ENCODE peak calls at places on chromosomes 1 and 21, in four cellular contexts. X is GM12878, O is HepG2, V is K562. I is an unnamed sample.

GRCh38 chr1:19274636-19275035 is 13.9 kb downstream of the AKR7A3 start:
- DNase-seq in V (no peak), O (no peak), X (no peak), I (no peak)

GRCh38 chr1:48889088-48889487 is 112.4 kb upstream of the BEND5 start:
- DNase-seq in X (no peak), O (no peak), V (no peak), I (no peak)

GRCh38 chr1:22418852-22419480 is 32.7 kb upstream of the ZBTB40 start:
- DNase-seq in O (no peak), V (no peak), X (peak), I (no peak)

GRCh38 chr1:54986532-54986931 is 6.1 kb downstream of the TMEM61 start:
- DNase-seq in O (no peak), X (no peak), V (no peak), I (no peak)

GRCh38 chr1:77322061-77322900 is 40.5 kb downstream of the AK5 start:
- DNase-seq in X (no peak), O (peak), V (peak), I (no peak)

GRCh38 chr1:54950361-54951163 is 29.9 kb upstream of the TMEM61 start:
- DNase-seq in X (peak), O (peak), V (peak), I (peak)

GRCh38 chr1:218363141-218363540 is 18.0 kb downstream of the TGFB2 start:
- DNase-seq in V (no peak), O (no peak), X (no peak), I (no peak)

GRCh38 chr1:202014060-202014459 is 3.7 kb downstream of the ELF3 start:
- DNase-seq in V (no peak), O (no peak), X (no peak), I (no peak)

GRCh38 chr1:9890224-9890731 is 19.8 kb downstream of the CTNNBIP1 start:
- DNase-seq in X (no peak), V (no peak), O (no peak), I (no peak)

GRCh38 chr1:3611170-3612019 is at the start of gene MEGF6:
- DNase-seq in O (peak), X (no peak), V (peak), I (peak)

GRCh38 chr1:47324682-47325081 is 8.9 kb upstream of the CMPK1 start:
- DNase-seq in X (no peak), V (no peak), O (no peak), I (no peak)

GRCh38 chr1:48870596-48870995 is 93.9 kb upstream of the BEND5 start:
- DNase-seq in X (no peak), V (no peak), O (no peak), I (peak)

GRCh38 chr1:19737413-19737812 is 62.3 kb downstream of the TMCO4 start:
- DNase-seq in X (no peak), V (no peak), O (no peak), I (no peak)

GRCh38 chr1:21590116-21590905 is 78.8 kb downstream of the RAP1GAP start:
- DNase-seq in X (no peak), O (no peak), V (no peak), I (no peak)

GRCh38 chr1:83929184-83929583 is 69.7 kb downstream of the TTLL7 start:
- DNase-seq in X (no peak), V (no peak), O (no peak), I (no peak)

GRCh38 chr1:16727190-16728111 is 12.9 kb upstream of the RNU1-4 start:
- DNase-seq in V (peak), O (peak), X (peak), I (peak)

GRCh38 chr1:155859881-155860841 is 794 bp downstream of the SYT11 start:
- DNase-seq in O (peak), X (no peak), V (peak), I (no peak)

GRCh38 chr1:206583461-206584264 is 28.6 kb downstream of the EIF2D start:
- DNase-seq in V (peak), O (peak), X (no peak), I (peak)

GRCh38 chr1:155169541-155169940 is 3.6 kb downstream of the KRTCAP2 start:
- DNase-seq in X (no peak), V (no peak), O (no peak), I (no peak)

GRCh38 chr1:209704584-209704983 is at the start of gene HSD11B1:
- DNase-seq in O (no peak), X (no peak), V (no peak), I (no peak)

GRCh38 chr1:79714664-79715063 is 708.1 kb upstream of the ADGRL4 start:
- DNase-seq in X (no peak), V (no peak), O (no peak), I (no peak)

GRCh38 chr1:23930861-23931471 is 17.8 kb upstream of the CNR2 start:
- DNase-seq in X (no peak), V (no peak), O (no peak), I (no peak)

GRCh38 chr1:876428-876827 is 47.3 kb upstream of the SAMD11 start:
- DNase-seq in V (no peak), O (no peak), X (no peak), I (no peak)

GRCh38 chr1:197526736-197527371 is 248.4 kb downstream of the DENND1B start:
- DNase-seq in O (peak), V (peak), X (no peak), I (peak)

GRCh38 chr1:10613340-10613739 is 138.6 kb downstream of the PEX14 start:
- DNase-seq in X (no peak), O (no peak), V (no peak), I (no peak)

GRCh38 chr1:226882187-226882586 is 11.8 kb downstream of the PSEN2 start:
- DNase-seq in O (no peak), X (no peak), V (no peak), I (no peak)

GRCh38 chr1:94955767-94956632 is 29.1 kb upstream of the CNN3 start:
- DNase-seq in V (no peak), X (no peak), O (peak), I (no peak)

GRCh38 chr1:236000781-236001180 is 64.1 kb downstream of the NID1 start:
- DNase-seq in X (no peak), O (no peak), V (no peak), I (no peak)

GRCh38 chr1:14102180-14102579 is 402.2 kb downstream of the PRDM2 start:
- DNase-seq in X (no peak), V (no peak), O (no peak), I (no peak)

GRCh38 chr1:149849947-149850360 is 49.4 kb upstream of the BOLA1 start:
- DNase-seq in V (no peak), X (no peak), O (no peak), I (no peak)

GRCh38 chr21:42568834-42569731 is 55.4 kb downstream of the SLC37A1 start:
- DNase-seq in X (no peak), V (no peak), O (no peak), I (no peak)

GRCh38 chr1:30046751-30047150 is 676.6 kb downstream of the MATN1 start:
- DNase-seq in O (no peak), X (no peak), V (no peak), I (no peak)

GRCh38 chr1:248837045-248837793 is 805 bp upstream of the ZNF672 start:
- DNase-seq in O (no peak), V (no peak), X (no peak), I (no peak)

GRCh38 chr1:77906624-77907023 is 18.2 kb downstream of the NEXN start:
- DNase-seq in V (no peak), X (no peak), O (no peak), I (no peak)

GRCh38 chr21:33949516-33950424 is 34.2 kb upstream of the ATP5PO start:
- DNase-seq in V (no peak), X (peak), O (no peak), I (no peak)

GRCh38 chr1:205275916-205276315 is 45.6 kb downstream of the NUAK2 start:
- DNase-seq in X (no peak), V (no peak), O (no peak), I (no peak)
- TF ChIP-seq TARDBP in X (no peak), V (no peak), O (no peak), I (no peak)

GRCh38 chr21:44455524-44456206 is 355 bp downstream of the LRRC3 start:
- DNase-seq in O (no peak), V (no peak), X (no peak), I (peak)
- TF ChIP-seq SP1 in O (no peak), V (no peak), X (no peak), I (no peak)

GRCh38 chr1:244449936-244450508 is 1.7 kb downstream of the ADSS2 start:
- DNase-seq in V (no peak), O (no peak), X (no peak), I (no peak)

GRCh38 chr1:244451951-244452795 is 464 bp upstream of the ADSS2 start:
- DNase-seq in X (peak), O (peak), V (peak), I (peak)

GRCh38 chr1:244448279-244449036 is 3.3 kb downstream of the ADSS2 start:
- DNase-seq in X (no peak), O (no peak), V (no peak), I (no peak)

GRCh38 chr1:244451539-244451950 is at the start of gene ADSS2:
- DNase-seq in X (no peak), V (no peak), O (no peak), I (no peak)

GRCh38 chr1:244450597-244451538 is 841 bp downstream of the ADSS2 start:
- DNase-seq in O (peak), X (no peak), V (peak), I (peak)
- TF ChIP-seq FOXM1 in O (no peak), X (no peak), V (no peak), I (peak)

GRCh38 chr1:169608231-169608630 is 21.7 kb downstream of the SELP start:
- DNase-seq in V (no peak), X (no peak), O (no peak), I (no peak)
- TF ChIP-seq TARDBP in V (no peak), X (no peak), O (no peak), I (no peak)

DNA sequence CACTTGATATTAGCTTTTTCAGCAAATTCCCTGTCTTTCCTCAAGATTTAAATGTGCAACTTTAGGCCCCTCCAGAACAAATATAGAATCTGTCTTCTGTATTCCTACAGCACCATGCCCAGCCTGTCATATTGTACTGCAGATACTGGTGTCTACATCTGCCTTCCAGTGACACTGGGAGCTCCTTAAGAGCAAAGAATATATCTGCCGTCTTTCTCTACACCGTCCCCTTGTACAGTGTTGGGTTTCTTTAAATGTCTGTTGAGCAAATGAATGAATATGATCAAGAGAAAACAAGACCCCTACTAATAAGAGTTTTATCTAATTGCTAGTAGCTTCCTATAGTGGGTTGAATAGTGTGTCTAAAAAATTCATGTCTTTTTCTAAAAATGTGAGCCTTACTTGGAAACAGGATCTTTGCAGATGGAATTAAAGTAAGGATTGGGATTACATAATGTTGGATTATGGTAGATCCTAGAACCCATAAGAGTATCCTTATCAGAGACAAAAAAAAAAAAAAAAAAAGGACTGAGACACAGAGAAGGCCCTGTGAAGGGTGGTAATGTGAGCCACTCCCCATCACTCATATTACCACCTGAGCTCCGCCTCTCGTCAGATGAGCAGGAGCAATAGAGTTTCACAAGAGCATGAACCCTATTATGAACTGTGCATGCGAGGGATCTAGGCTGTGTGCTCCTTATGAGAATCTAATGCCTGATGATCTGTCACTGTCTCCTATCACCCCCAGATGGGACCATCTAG is 128.6 kb downstream of the FAF1 start:
- DNase-seq in O (no peak), V (no peak), X (no peak), I (no peak)
- TF ChIP-seq SP1 in O (no peak), V (no peak), X (no peak), I (no peak)

GRCh38 chr1:244341455-244342450 is 110.0 kb downstream of the ADSS2 start:
- DNase-seq in X (no peak), O (peak), V (peak), I (no peak)
- TF ChIP-seq FOXM1 in X (no peak), O (no peak), V (no peak), I (no peak)

GRCh38 chr1:227924838-227925574 is 22.7 kb downstream of the WNT9A start:
- DNase-seq in X (no peak), V (no peak), O (no peak), I (no peak)
- TF ChIP-seq TARDBP in X (no peak), V (no peak), O (no peak), I (no peak)

DNA sequence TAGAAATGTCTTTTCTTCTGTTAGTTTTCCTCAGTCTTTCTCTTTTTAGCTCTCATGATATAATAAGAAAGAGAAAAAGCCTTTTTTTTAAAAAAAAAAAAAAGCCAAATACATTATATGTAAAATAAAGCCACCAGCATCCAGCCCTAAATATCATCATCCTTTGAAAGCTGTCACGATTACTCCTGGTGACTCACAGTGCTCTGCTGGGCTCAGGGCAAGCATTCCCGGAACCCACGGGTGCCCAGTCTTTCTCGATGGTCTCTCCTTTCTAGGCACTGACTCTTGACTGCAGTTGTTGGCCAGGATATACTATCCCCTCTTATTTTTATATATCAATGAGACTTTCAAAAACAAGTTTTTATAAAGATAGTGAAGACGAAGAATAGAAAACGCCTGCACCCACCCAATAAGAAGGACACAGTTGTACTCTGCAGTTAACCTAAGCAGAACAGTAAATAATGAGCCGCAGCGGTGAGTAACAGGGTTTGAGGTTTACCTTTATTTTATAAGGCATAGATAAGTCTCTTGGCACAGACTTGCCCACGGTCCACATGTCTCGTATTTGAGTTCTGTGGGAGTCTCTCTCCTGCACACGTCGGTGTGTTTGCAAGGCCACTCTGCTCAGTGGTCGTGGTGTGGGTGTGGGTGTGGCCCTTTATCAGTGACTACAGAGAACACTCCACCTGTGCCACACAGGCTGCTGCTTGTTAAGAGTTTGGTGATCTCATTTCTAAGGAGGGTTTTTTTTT is 15.7 kb upstream of the MX2 start:
- DNase-seq in O (no peak), V (no peak), X (no peak), I (no peak)
- TF ChIP-seq SP1 in O (no peak), V (no peak), X (no peak), I (no peak)

DNA sequence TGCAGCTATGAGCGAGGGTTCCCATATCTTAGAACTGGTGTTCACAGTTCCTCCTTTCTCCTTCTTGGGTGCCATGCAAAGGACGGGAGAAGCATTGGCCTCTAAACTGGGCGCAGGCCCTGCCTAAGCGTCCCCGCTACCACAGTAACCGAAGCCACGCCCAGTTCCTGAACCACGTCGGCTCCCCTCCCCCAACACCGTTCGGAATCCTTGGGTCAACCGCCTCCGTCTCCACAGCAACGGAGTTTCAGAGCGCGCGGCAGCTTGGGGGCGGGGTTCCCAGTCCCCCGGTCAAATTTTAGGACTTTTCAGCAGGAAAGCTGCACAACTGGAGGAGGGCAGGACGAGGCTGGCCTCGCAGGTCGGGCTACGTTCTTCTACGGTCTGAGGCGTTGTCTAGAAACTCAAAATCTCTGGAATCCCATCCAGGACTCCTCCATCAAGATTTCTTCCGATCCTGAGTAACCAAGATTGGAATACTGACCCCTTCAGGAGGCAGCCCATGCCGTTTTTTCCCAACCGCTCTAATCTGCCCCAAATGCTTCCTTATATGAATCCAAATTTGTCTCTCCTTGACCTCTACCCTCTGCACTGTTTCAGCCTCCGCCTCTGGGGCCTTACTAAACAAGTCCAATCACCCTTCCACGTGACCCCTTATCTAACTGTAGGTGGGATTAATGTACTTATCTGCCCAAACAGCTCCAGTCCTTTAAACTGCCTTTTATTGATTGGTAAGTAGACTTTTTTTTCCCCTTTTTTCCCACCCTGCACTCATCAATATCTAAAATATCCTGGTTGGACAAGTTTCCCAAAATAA is at the start of gene SPAG17:
- DNase-seq in V (peak), O (no peak), X (no peak), I (peak)
- TF ChIP-seq FOXM1 in V (no peak), O (no peak), X (no peak), I (no peak)